ENCODE peak calls at places on chromosomes 2 and 18, in four cellular contexts. One of them, this sample, is unnamed.

GRCh38 chr2:165691615-165692014 is 102.4 kb downstream of the GALNT3 start:
- DNase-seq in psoas muscle: no peak
- DNase-seq in upper lobe of right lung: no peak
- DNase-seq in astrocyte of the spinal cord: peak
- DNase-seq in this sample: no peak

GRCh38 chr18:58411323-58411722 is 217.6 kb downstream of the ALPK2 start:
- DNase-seq in astrocyte of the spinal cord: no peak
- DNase-seq in upper lobe of right lung: no peak
- DNase-seq in psoas muscle: no peak
- DNase-seq in this sample: no peak

GRCh38 chr2:98459776-98460175 is 15.1 kb downstream of the INPP4A start:
- DNase-seq in upper lobe of right lung: no peak
- DNase-seq in astrocyte of the spinal cord: peak
- DNase-seq in psoas muscle: no peak
- DNase-seq in this sample: no peak

GRCh38 chr18:73201940-73202339 is 334.2 kb upstream of the NETO1 start:
- DNase-seq in psoas muscle: no peak
- DNase-seq in astrocyte of the spinal cord: peak
- DNase-seq in upper lobe of right lung: no peak
- DNase-seq in this sample: no peak

GRCh38 chr2:44172576-44172975 is 3.9 kb downstream of the PPM1B start:
- DNase-seq in upper lobe of right lung: no peak
- DNase-seq in astrocyte of the spinal cord: no peak
- DNase-seq in psoas muscle: no peak
- DNase-seq in this sample: no peak

GRCh38 chr2:145207884-145208283 is 688.0 kb upstream of the ZEB2 start:
- DNase-seq in upper lobe of right lung: no peak
- DNase-seq in psoas muscle: no peak
- DNase-seq in astrocyte of the spinal cord: no peak
- DNase-seq in this sample: no peak

GRCh38 chr2:48092846-48093498 is 186.7 kb upstream of the FBXO11 start:
- DNase-seq in astrocyte of the spinal cord: no peak
- DNase-seq in upper lobe of right lung: no peak
- DNase-seq in psoas muscle: no peak
- DNase-seq in this sample: no peak

GRCh38 chr18:55821219-55821618 is 233.2 kb upstream of the TCF4 start:
- DNase-seq in upper lobe of right lung: no peak
- DNase-seq in psoas muscle: no peak
- DNase-seq in astrocyte of the spinal cord: peak
- DNase-seq in this sample: no peak

GRCh38 chr18:13611058-13611615 is 115.2 kb downstream of the FAM210A start:
- DNase-seq in upper lobe of right lung: no peak
- DNase-seq in astrocyte of the spinal cord: peak
- DNase-seq in psoas muscle: peak
- DNase-seq in this sample: no peak

GRCh38 chr2:16700566-16701259 is 35.1 kb upstream of the CYRIA start:
- DNase-seq in upper lobe of right lung: no peak
- DNase-seq in psoas muscle: no peak
- DNase-seq in astrocyte of the spinal cord: no peak
- DNase-seq in this sample: no peak

GRCh38 chr18:79400591-79401381 is 5.1 kb downstream of the NFATC1 start:
- DNase-seq in upper lobe of right lung: peak
- DNase-seq in psoas muscle: peak
- DNase-seq in astrocyte of the spinal cord: no peak
- DNase-seq in this sample: no peak

GRCh38 chr2:138030459-138030858 is 66.2 kb downstream of the HNMT start:
- DNase-seq in astrocyte of the spinal cord: peak
- DNase-seq in psoas muscle: no peak
- DNase-seq in upper lobe of right lung: no peak
- DNase-seq in this sample: no peak

GRCh38 chr18:79712206-79712857 is 32.7 kb downstream of the CTDP1 start:
- DNase-seq in psoas muscle: no peak
- DNase-seq in astrocyte of the spinal cord: no peak
- DNase-seq in upper lobe of right lung: no peak
- DNase-seq in this sample: no peak

GRCh38 chr2:238921681-238922319 is 73.9 kb downstream of the TWIST2 start:
- DNase-seq in upper lobe of right lung: peak
- DNase-seq in psoas muscle: no peak
- DNase-seq in astrocyte of the spinal cord: no peak
- DNase-seq in this sample: no peak

GRCh38 chr2:69645026-69645425 is 1.5 kb upstream of the AAK1 start:
- DNase-seq in psoas muscle: no peak
- DNase-seq in upper lobe of right lung: no peak
- DNase-seq in astrocyte of the spinal cord: no peak
- DNase-seq in this sample: no peak

GRCh38 chr2:20139828-20140227 is 85.1 kb downstream of the SDC1 start:
- DNase-seq in upper lobe of right lung: no peak
- DNase-seq in psoas muscle: no peak
- DNase-seq in astrocyte of the spinal cord: no peak
- DNase-seq in this sample: no peak

GRCh38 chr2:240959941-240960308 is 38.5 kb upstream of the SNED1 start:
- DNase-seq in upper lobe of right lung: no peak
- DNase-seq in astrocyte of the spinal cord: no peak
- DNase-seq in psoas muscle: peak
- DNase-seq in this sample: no peak